ENCODE peak calls at places on chromosomes 7 and 10, in five cellular contexts. R, U, X, S and O are unnamed samples.
A peak's percentile ranks its signal among the peaks of the same experiment; 100 is the strongest.

GRCh38 chr10:103181244-103181643 is 11.8 kb downstream of the NT5C2 start:
- DNase-seq in X (no peak), R (no peak), U (no peak), S (no peak), O (no peak)

GRCh38 chr7:87648316-87648715 is 20.1 kb downstream of the RUNDC3B start:
- DNase-seq in X (no peak), U (no peak), R (no peak), S (no peak), O (no peak)

GRCh38 chr10:24552346-24553016 is 171.2 kb downstream of the ARHGAP21 start:
- DNase-seq in X (no peak), R (peak; percentile 67), U (no peak), S (peak; percentile 84), O (peak; percentile 73)

GRCh38 chr10:6342091-6342490 is 139.4 kb downstream of the PFKFB3 start:
- DNase-seq in X (no peak), S (no peak), U (no peak), R (no peak), O (no peak)

GRCh38 chr7:47803846-47804245 is 144.4 kb downstream of the PKD1L1 start:
- DNase-seq in S (no peak), U (no peak), R (no peak), X (no peak), O (no peak)

GRCh38 chr7:104299323-104299722 is 29.1 kb upstream of the LHFPL3 start:
- DNase-seq in S (no peak), U (no peak), R (no peak), X (no peak), O (no peak)

GRCh38 chr10:114412907-114413386 is 8.6 kb upstream of the AFAP1L2 start:
- DNase-seq in X (no peak), S (no peak), R (peak; percentile 60), U (no peak), O (peak; percentile 98)

GRCh38 chr10:50941629-50942028 is 56.2 kb upstream of the A1CF start:
- DNase-seq in U (no peak), X (no peak), R (no peak), S (no peak), O (no peak)

GRCh38 chr7:46245587-46246111 is 324.6 kb upstream of the IGFBP3 start:
- DNase-seq in U (no peak), S (no peak), R (no peak), X (no peak), O (no peak)

GRCh38 chr10:112183329-112184051 is at the start of gene GPAM:
- DNase-seq in S (peak; percentile 97), R (peak; percentile 89), X (peak; percentile 94), U (peak; percentile 39), O (peak; percentile 94)

GRCh38 chr10:127872871-127873600 is 19.7 kb downstream of the CLRN3 start:
- DNase-seq in S (peak; percentile 80), R (no peak), X (no peak), U (no peak), O (no peak)

GRCh38 chr10:49649936-49650723 is 29.3 kb upstream of the C10orf53 start:
- DNase-seq in U (no peak), X (no peak), S (peak; percentile 11), R (no peak), O (no peak)

GRCh38 chr10:131773321-131773988 is 127.4 kb upstream of the PPP2R2D start:
- DNase-seq in U (no peak), R (no peak), X (no peak), S (no peak), O (no peak)

GRCh38 chr7:41508755-41509154 is 194.1 kb downstream of the INHBA start:
- DNase-seq in S (no peak), R (no peak), U (peak; percentile 41), X (no peak), O (no peak)

GRCh38 chr7:37062460-37062859 is 338.2 kb upstream of the AOAH start:
- DNase-seq in U (no peak), X (no peak), R (no peak), S (no peak), O (no peak)

GRCh38 chr10:95688648-95689047 is 5.1 kb downstream of the TCTN3 start:
- DNase-seq in R (no peak), U (no peak), X (no peak), S (no peak), O (no peak)

GRCh38 chr10:80504897-80505465 is 32.7 kb upstream of the SH2D4B start:
- DNase-seq in X (no peak), S (no peak), R (peak; percentile 31), U (no peak), O (peak; percentile 96)

GRCh38 chr10:62696798-62697197 is 107.7 kb upstream of the ADO start:
- DNase-seq in U (no peak), X (no peak), S (no peak), R (no peak), O (no peak)

GRCh38 chr7:102415685-102416225 is 17.6 kb upstream of the ORAI2 start:
- DNase-seq in U (no peak), S (no peak), X (no peak), R (no peak), O (no peak)

GRCh38 chr7:128415217-128415785 is 5.5 kb upstream of the IMPDH1 start:
- DNase-seq in X (no peak), R (no peak), U (no peak), S (no peak), O (no peak)

GRCh38 chr7:93964262-93964661 is 39.9 kb downstream of the BET1 start:
- DNase-seq in S (no peak), U (no peak), R (no peak), X (no peak), O (no peak)

GRCh38 chr10:45427305-45427955 is 53.4 kb downstream of the ALOX5 start:
- DNase-seq in X (no peak), S (no peak), U (no peak), R (no peak), O (no peak)

GRCh38 chr10:45427956-45428338 is 53.9 kb downstream of the ALOX5 start:
- DNase-seq in R (no peak), S (no peak), X (no peak), U (no peak), O (no peak)

GRCh38 chr10:45425628-45426563 is 51.9 kb downstream of the ALOX5 start:
- DNase-seq in X (no peak), R (peak; percentile 35), U (no peak), S (no peak), O (no peak)

GRCh38 chr10:45429790-45430189 is 55.8 kb downstream of the ALOX5 start:
- DNase-seq in S (no peak), R (no peak), X (no peak), U (no peak), O (no peak)

DNA sequence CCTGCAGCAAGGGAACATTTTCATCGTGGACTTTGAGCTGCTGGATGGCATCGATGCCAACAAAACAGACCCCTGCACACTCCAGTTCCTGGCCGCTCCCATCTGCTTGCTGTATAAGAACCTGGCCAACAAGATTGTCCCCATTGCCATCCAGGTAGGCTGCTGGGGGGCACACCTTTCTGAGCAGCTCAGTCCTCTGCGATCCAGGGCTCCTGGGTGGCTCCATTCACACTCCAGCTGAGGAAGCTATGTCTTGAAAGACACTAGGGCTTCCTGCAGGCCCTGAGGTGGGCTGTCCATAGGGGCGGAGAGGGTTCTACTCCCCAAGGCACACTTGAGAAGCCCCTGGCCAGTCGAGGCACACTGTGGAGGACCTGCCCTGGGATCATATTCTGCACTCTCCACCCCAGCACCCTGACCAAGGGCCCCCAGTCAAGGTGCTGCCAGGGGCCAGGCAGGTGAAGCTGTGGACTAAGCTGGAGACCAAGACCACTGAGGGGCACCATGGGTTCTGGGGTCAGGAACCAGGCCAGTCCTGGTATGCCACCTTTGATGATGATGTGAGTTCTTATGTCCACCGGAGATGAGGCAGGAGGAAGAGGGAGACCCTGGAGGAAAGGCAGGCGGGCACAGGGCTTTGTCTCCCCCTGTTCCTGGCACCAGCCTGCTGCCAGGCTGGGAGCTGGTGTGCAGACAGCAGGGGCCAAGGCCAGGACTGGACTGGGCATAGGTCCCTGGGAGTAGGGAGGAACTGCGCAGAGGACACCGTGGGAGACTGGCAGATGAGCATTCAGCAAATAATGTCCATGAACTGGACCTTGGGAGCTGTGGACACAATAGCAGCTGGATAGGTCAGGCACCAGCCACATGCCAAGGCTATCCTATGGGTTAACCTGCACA is 54.8 kb downstream of the ALOX5 start:
- DNase-seq in X (no peak), S (no peak), R (no peak), U (no peak), O (no peak)
- H3K4me3 ChIP-seq in X (no peak overlapping the region), S (no peak overlapping the region), R (no peak overlapping the region), U (no peak overlapping the region), O (peak overlapping the region; percentile 30)

GRCh38 chr10:44382131-44382858 is 2.6 kb downstream of the CXCL12 start:
- DNase-seq in S (peak; percentile 23), X (no peak), U (no peak), R (no peak), O (no peak)
- H3K4me3 ChIP-seq in S (peak overlapping the region; percentile 70), X (no peak overlapping the region), U (no peak overlapping the region), R (no peak overlapping the region), O (no peak overlapping the region)

GRCh38 chr10:59036311-59037017 is 140.0 kb upstream of the PHYHIPL start:
- DNase-seq in U (no peak), X (no peak), S (no peak), R (no peak), O (no peak)
- H3K4me3 ChIP-seq in U (no peak overlapping the region), X (no peak overlapping the region), S (no peak overlapping the region), R (no peak overlapping the region), O (no peak overlapping the region)

GRCh38 chr10:59870152-59870551 is 36.2 kb downstream of the CCDC6 start:
- DNase-seq in S (no peak), U (no peak), R (no peak), X (no peak), O (no peak)

GRCh38 chr10:59867590-59867989 is 38.8 kb downstream of the CCDC6 start:
- DNase-seq in R (no peak), X (no peak), U (no peak), S (no peak), O (no peak)

GRCh38 chr10:59872892-59873463 is 33.4 kb downstream of the CCDC6 start:
- DNase-seq in X (no peak), R (peak; percentile 80), U (no peak), S (no peak), O (no peak)

GRCh38 chr10:59865101-59865500 is 41.3 kb downstream of the CCDC6 start:
- DNase-seq in X (no peak), U (no peak), R (peak; percentile 70), S (peak; percentile 65), O (peak; percentile 72)

GRCh38 chr10:59868974-59869940 is 37.1 kb downstream of the CCDC6 start:
- DNase-seq in X (no peak), U (no peak), R (no peak), S (no peak), O (no peak)
- H3K4me3 ChIP-seq in X (no peak overlapping the region), U (no peak overlapping the region), R (no peak overlapping the region), S (no peak overlapping the region), O (no peak overlapping the region)

GRCh38 chr7:18530224-18531179 is 35.0 kb downstream of the HDAC9 start:
- DNase-seq in U (no peak), S (no peak), R (no peak), X (no peak), O (no peak)
- H3K4me3 ChIP-seq in U (no peak overlapping the region), S (no peak overlapping the region), R (no peak overlapping the region), X (no peak overlapping the region), O (no peak overlapping the region)